ENCODE peak calls at places on chromosomes 6 and 20, in eight cellular contexts. One of them, this sample, is unnamed.

GRCh38 chr6:137297887-137298286 is 78.7 kb upstream of the IFNGR1 start:
- DNase-seq in ACHN: no peak
- DNase-seq in GM13976: no peak
- DNase-seq in bronchial epithelial cell: peak; percentile 93
- DNase-seq in GM06990: no peak
- DNase-seq in stimulated activated CD8-positive, alpha-beta memory T cell treated with anti-CD3 and anti-CD28 coated beads, Interleukin-15, amount 100 ng/mL, for 24 hours: no peak
- DNase-seq in HEK293T: no peak
- DNase-seq in AG09319: no peak
- DNase-seq in this sample: no peak

GRCh38 chr6:6317825-6318733 is 2.4 kb downstream of the F13A1 start:
- DNase-seq in AG09319: no peak
- DNase-seq in GM06990: no peak
- DNase-seq in HEK293T: no peak
- DNase-seq in ACHN: no peak
- DNase-seq in stimulated activated CD8-positive, alpha-beta memory T cell treated with anti-CD3 and anti-CD28 coated beads, Interleukin-15, amount 100 ng/mL, for 24 hours: no peak
- DNase-seq in GM13976: no peak
- DNase-seq in bronchial epithelial cell: no peak
- DNase-seq in this sample: no peak

GRCh38 chr6:112690497-112691202 is 343.5 kb downstream of the RFPL4B start:
- DNase-seq in stimulated activated CD8-positive, alpha-beta memory T cell treated with anti-CD3 and anti-CD28 coated beads, Interleukin-15, amount 100 ng/mL, for 24 hours: no peak
- DNase-seq in AG09319: peak; percentile 78
- DNase-seq in GM06990: no peak
- DNase-seq in HEK293T: no peak
- DNase-seq in ACHN: no peak
- DNase-seq in bronchial epithelial cell: peak; percentile 63
- DNase-seq in GM13976: no peak
- DNase-seq in this sample: peak; percentile 41

GRCh38 chr6:169520104-169520503 is 181.7 kb downstream of the WDR27 start:
- DNase-seq in GM13976: no peak
- DNase-seq in stimulated activated CD8-positive, alpha-beta memory T cell treated with anti-CD3 and anti-CD28 coated beads, Interleukin-15, amount 100 ng/mL, for 24 hours: no peak
- DNase-seq in bronchial epithelial cell: no peak
- DNase-seq in AG09319: peak; percentile 31
- DNase-seq in ACHN: peak; percentile 25
- DNase-seq in GM06990: no peak
- DNase-seq in HEK293T: no peak
- DNase-seq in this sample: peak; percentile 24

GRCh38 chr6:15503346-15503680 is 159.5 kb downstream of the DTNBP1 start:
- DNase-seq in GM13976: no peak
- DNase-seq in AG09319: no peak
- DNase-seq in stimulated activated CD8-positive, alpha-beta memory T cell treated with anti-CD3 and anti-CD28 coated beads, Interleukin-15, amount 100 ng/mL, for 24 hours: no peak
- DNase-seq in HEK293T: no peak
- DNase-seq in bronchial epithelial cell: no peak
- DNase-seq in GM06990: no peak
- DNase-seq in ACHN: no peak
- DNase-seq in this sample: no peak

GRCh38 chr20:24462461-24463010 is 6.9 kb upstream of the SYNDIG1 start:
- DNase-seq in stimulated activated CD8-positive, alpha-beta memory T cell treated with anti-CD3 and anti-CD28 coated beads, Interleukin-15, amount 100 ng/mL, for 24 hours: no peak
- DNase-seq in GM13976: no peak
- DNase-seq in bronchial epithelial cell: no peak
- DNase-seq in ACHN: no peak
- DNase-seq in GM06990: no peak
- DNase-seq in HEK293T: no peak
- DNase-seq in AG09319: no peak
- DNase-seq in this sample: no peak

GRCh38 chr6:3370361-3371221 is 86.3 kb downstream of the SLC22A23 start:
- DNase-seq in GM06990: no peak
- DNase-seq in GM13976: no peak
- DNase-seq in HEK293T: no peak
- DNase-seq in AG09319: no peak
- DNase-seq in bronchial epithelial cell: no peak
- DNase-seq in stimulated activated CD8-positive, alpha-beta memory T cell treated with anti-CD3 and anti-CD28 coated beads, Interleukin-15, amount 100 ng/mL, for 24 hours: no peak
- DNase-seq in ACHN: no peak
- DNase-seq in this sample: no peak

GRCh38 chr6:40876336-40876735 is 162.7 kb downstream of the UNC5CL start:
- DNase-seq in GM06990: no peak
- DNase-seq in AG09319: no peak
- DNase-seq in HEK293T: no peak
- DNase-seq in stimulated activated CD8-positive, alpha-beta memory T cell treated with anti-CD3 and anti-CD28 coated beads, Interleukin-15, amount 100 ng/mL, for 24 hours: no peak
- DNase-seq in bronchial epithelial cell: no peak
- DNase-seq in GM13976: no peak
- DNase-seq in ACHN: no peak
- DNase-seq in this sample: no peak

GRCh38 chr6:21800948-21801438 is 207.4 kb downstream of the SOX4 start:
- DNase-seq in HEK293T: peak; percentile 35
- DNase-seq in stimulated activated CD8-positive, alpha-beta memory T cell treated with anti-CD3 and anti-CD28 coated beads, Interleukin-15, amount 100 ng/mL, for 24 hours: no peak
- DNase-seq in GM06990: no peak
- DNase-seq in bronchial epithelial cell: peak; percentile 71
- DNase-seq in GM13976: no peak
- DNase-seq in ACHN: peak; percentile 56
- DNase-seq in AG09319: no peak
- DNase-seq in this sample: no peak

GRCh38 chr20:62147528-62147927 is 4.0 kb downstream of the SS18L1 start:
- DNase-seq in HEK293T: no peak
- DNase-seq in bronchial epithelial cell: no peak
- DNase-seq in stimulated activated CD8-positive, alpha-beta memory T cell treated with anti-CD3 and anti-CD28 coated beads, Interleukin-15, amount 100 ng/mL, for 24 hours: no peak
- DNase-seq in GM13976: no peak
- DNase-seq in AG09319: no peak
- DNase-seq in ACHN: no peak
- DNase-seq in GM06990: no peak
- DNase-seq in this sample: no peak

GRCh38 chr6:89313006-89313405 is 2.1 kb downstream of the GABRR2 start:
- DNase-seq in bronchial epithelial cell: peak; percentile 40
- DNase-seq in ACHN: peak; percentile 23
- DNase-seq in HEK293T: no peak
- DNase-seq in GM06990: no peak
- DNase-seq in AG09319: peak; percentile 71
- DNase-seq in GM13976: no peak
- DNase-seq in stimulated activated CD8-positive, alpha-beta memory T cell treated with anti-CD3 and anti-CD28 coated beads, Interleukin-15, amount 100 ng/mL, for 24 hours: no peak
- DNase-seq in this sample: peak; percentile 54

GRCh38 chr6:168948002-168948401 is 305.6 kb downstream of the THBS2 start:
- DNase-seq in bronchial epithelial cell: no peak
- DNase-seq in HEK293T: no peak
- DNase-seq in AG09319: no peak
- DNase-seq in ACHN: no peak
- DNase-seq in stimulated activated CD8-positive, alpha-beta memory T cell treated with anti-CD3 and anti-CD28 coated beads, Interleukin-15, amount 100 ng/mL, for 24 hours: no peak
- DNase-seq in GM13976: no peak
- DNase-seq in GM06990: no peak
- DNase-seq in this sample: no peak

GRCh38 chr6:72424476-72424875 is 197.4 kb upstream of the KCNQ5 start:
- DNase-seq in ACHN: no peak
- DNase-seq in bronchial epithelial cell: peak; percentile 84
- DNase-seq in AG09319: no peak
- DNase-seq in GM06990: no peak
- DNase-seq in HEK293T: no peak
- DNase-seq in stimulated activated CD8-positive, alpha-beta memory T cell treated with anti-CD3 and anti-CD28 coated beads, Interleukin-15, amount 100 ng/mL, for 24 hours: no peak
- DNase-seq in GM13976: no peak
- DNase-seq in this sample: no peak

GRCh38 chr6:21348462-21349195 is 244.9 kb upstream of the SOX4 start:
- DNase-seq in bronchial epithelial cell: peak; percentile 33
- DNase-seq in ACHN: peak; percentile 35
- DNase-seq in GM06990: no peak
- DNase-seq in AG09319: no peak
- DNase-seq in GM13976: no peak
- DNase-seq in HEK293T: peak; percentile 74
- DNase-seq in stimulated activated CD8-positive, alpha-beta memory T cell treated with anti-CD3 and anti-CD28 coated beads, Interleukin-15, amount 100 ng/mL, for 24 hours: no peak
- DNase-seq in this sample: no peak

GRCh38 chr6:85756982-85757381 is 114.3 kb upstream of the SYNCRIP start:
- DNase-seq in GM13976: no peak
- DNase-seq in stimulated activated CD8-positive, alpha-beta memory T cell treated with anti-CD3 and anti-CD28 coated beads, Interleukin-15, amount 100 ng/mL, for 24 hours: no peak
- DNase-seq in HEK293T: no peak
- DNase-seq in GM06990: no peak
- DNase-seq in ACHN: peak; percentile 28
- DNase-seq in bronchial epithelial cell: peak; percentile 45
- DNase-seq in AG09319: no peak
- DNase-seq in this sample: peak; percentile 10

GRCh38 chr20:32153771-32154170 is 44.3 kb downstream of the TM9SF4 start:
- DNase-seq in bronchial epithelial cell: no peak
- DNase-seq in GM06990: no peak
- DNase-seq in stimulated activated CD8-positive, alpha-beta memory T cell treated with anti-CD3 and anti-CD28 coated beads, Interleukin-15, amount 100 ng/mL, for 24 hours: no peak
- DNase-seq in ACHN: no peak
- DNase-seq in HEK293T: no peak
- DNase-seq in GM13976: no peak
- DNase-seq in AG09319: no peak
- DNase-seq in this sample: no peak

GRCh38 chr20:29689411-29690225 is 1567.8 kb upstream of the DEFB115 start:
- DNase-seq in AG09319: no peak
- DNase-seq in ACHN: no peak
- DNase-seq in GM13976: peak; percentile 2
- DNase-seq in stimulated activated CD8-positive, alpha-beta memory T cell treated with anti-CD3 and anti-CD28 coated beads, Interleukin-15, amount 100 ng/mL, for 24 hours: no peak
- DNase-seq in HEK293T: no peak
- DNase-seq in GM06990: no peak
- DNase-seq in bronchial epithelial cell: no peak
- DNase-seq in this sample: no peak

GRCh38 chr6:55874309-55874708 is 1.1 kb downstream of the BMP5 start:
- DNase-seq in stimulated activated CD8-positive, alpha-beta memory T cell treated with anti-CD3 and anti-CD28 coated beads, Interleukin-15, amount 100 ng/mL, for 24 hours: no peak
- DNase-seq in HEK293T: no peak
- DNase-seq in ACHN: no peak
- DNase-seq in bronchial epithelial cell: no peak
- DNase-seq in GM06990: no peak
- DNase-seq in GM13976: no peak
- DNase-seq in AG09319: no peak
- DNase-seq in this sample: no peak

GRCh38 chr6:3517350-3517749 is 60.5 kb upstream of the SLC22A23 start:
- DNase-seq in stimulated activated CD8-positive, alpha-beta memory T cell treated with anti-CD3 and anti-CD28 coated beads, Interleukin-15, amount 100 ng/mL, for 24 hours: no peak
- DNase-seq in HEK293T: no peak
- DNase-seq in bronchial epithelial cell: peak; percentile 98
- DNase-seq in ACHN: no peak
- DNase-seq in AG09319: peak; percentile 85
- DNase-seq in GM06990: no peak
- DNase-seq in GM13976: no peak
- DNase-seq in this sample: peak; percentile 75

GRCh38 chr6:33030245-33030644 is 20.9 kb upstream of the HLA-DOA start:
- DNase-seq in stimulated activated CD8-positive, alpha-beta memory T cell treated with anti-CD3 and anti-CD28 coated beads, Interleukin-15, amount 100 ng/mL, for 24 hours: no peak
- DNase-seq in GM06990: no peak
- DNase-seq in HEK293T: no peak
- DNase-seq in bronchial epithelial cell: no peak
- DNase-seq in AG09319: no peak
- DNase-seq in ACHN: no peak
- DNase-seq in GM13976: no peak
- DNase-seq in this sample: no peak

GRCh38 chr6:100346828-100347227 is 117.9 kb downstream of the SIM1 start:
- DNase-seq in ACHN: peak; percentile 6
- DNase-seq in GM06990: no peak
- DNase-seq in AG09319: no peak
- DNase-seq in bronchial epithelial cell: peak; percentile 55
- DNase-seq in HEK293T: no peak
- DNase-seq in stimulated activated CD8-positive, alpha-beta memory T cell treated with anti-CD3 and anti-CD28 coated beads, Interleukin-15, amount 100 ng/mL, for 24 hours: no peak
- DNase-seq in GM13976: no peak
- DNase-seq in this sample: peak; percentile 49

GRCh38 chr20:41249781-41250281 is 67.7 kb downstream of the ZHX3 start:
- DNase-seq in GM06990: peak; percentile 21
- DNase-seq in GM13976: no peak
- DNase-seq in AG09319: no peak
- DNase-seq in stimulated activated CD8-positive, alpha-beta memory T cell treated with anti-CD3 and anti-CD28 coated beads, Interleukin-15, amount 100 ng/mL, for 24 hours: no peak
- DNase-seq in ACHN: peak; percentile 89
- DNase-seq in HEK293T: peak; percentile 49
- DNase-seq in bronchial epithelial cell: peak; percentile 41
- DNase-seq in this sample: peak; percentile 77

GRCh38 chr6:44298864-44299263 is 14.3 kb downstream of the AARS2 start:
- DNase-seq in AG09319: no peak
- DNase-seq in stimulated activated CD8-positive, alpha-beta memory T cell treated with anti-CD3 and anti-CD28 coated beads, Interleukin-15, amount 100 ng/mL, for 24 hours: no peak
- DNase-seq in GM06990: no peak
- DNase-seq in bronchial epithelial cell: no peak
- DNase-seq in GM13976: no peak
- DNase-seq in ACHN: no peak
- DNase-seq in HEK293T: no peak
- DNase-seq in this sample: no peak

GRCh38 chr6:148972481-148972880 is 225.7 kb downstream of the UST start:
- DNase-seq in HEK293T: no peak
- DNase-seq in stimulated activated CD8-positive, alpha-beta memory T cell treated with anti-CD3 and anti-CD28 coated beads, Interleukin-15, amount 100 ng/mL, for 24 hours: no peak
- DNase-seq in GM13976: peak; percentile 56
- DNase-seq in AG09319: no peak
- DNase-seq in GM06990: no peak
- DNase-seq in ACHN: no peak
- DNase-seq in bronchial epithelial cell: peak; percentile 68
- DNase-seq in this sample: no peak

GRCh38 chr20:19881080-19881840 is 123.2 kb downstream of the RIN2 start:
- DNase-seq in GM13976: no peak
- DNase-seq in AG09319: no peak
- DNase-seq in HEK293T: no peak
- DNase-seq in GM06990: no peak
- DNase-seq in ACHN: no peak
- DNase-seq in bronchial epithelial cell: no peak
- DNase-seq in stimulated activated CD8-positive, alpha-beta memory T cell treated with anti-CD3 and anti-CD28 coated beads, Interleukin-15, amount 100 ng/mL, for 24 hours: no peak
- DNase-seq in this sample: no peak

GRCh38 chr6:39962831-39963230 is 28.6 kb upstream of the MOCS1 start:
- DNase-seq in bronchial epithelial cell: peak; percentile 62
- DNase-seq in GM13976: no peak
- DNase-seq in stimulated activated CD8-positive, alpha-beta memory T cell treated with anti-CD3 and anti-CD28 coated beads, Interleukin-15, amount 100 ng/mL, for 24 hours: no peak
- DNase-seq in GM06990: no peak
- DNase-seq in HEK293T: no peak
- DNase-seq in AG09319: peak; percentile 2
- DNase-seq in ACHN: no peak
- DNase-seq in this sample: no peak

GRCh38 chr6:3960754-3961361 is 111.7 kb downstream of the FAM50B start:
- DNase-seq in GM13976: no peak
- DNase-seq in HEK293T: no peak
- DNase-seq in AG09319: no peak
- DNase-seq in GM06990: no peak
- DNase-seq in bronchial epithelial cell: no peak
- DNase-seq in ACHN: no peak
- DNase-seq in stimulated activated CD8-positive, alpha-beta memory T cell treated with anti-CD3 and anti-CD28 coated beads, Interleukin-15, amount 100 ng/mL, for 24 hours: no peak
- DNase-seq in this sample: no peak

GRCh38 chr6:113364781-113365545 is 492.2 kb upstream of the MARCKS start:
- DNase-seq in stimulated activated CD8-positive, alpha-beta memory T cell treated with anti-CD3 and anti-CD28 coated beads, Interleukin-15, amount 100 ng/mL, for 24 hours: no peak
- DNase-seq in GM13976: no peak
- DNase-seq in bronchial epithelial cell: peak; percentile 65
- DNase-seq in HEK293T: no peak
- DNase-seq in AG09319: no peak
- DNase-seq in ACHN: no peak
- DNase-seq in GM06990: no peak
- DNase-seq in this sample: no peak

GRCh38 chr20:4791121-4791520 is 69.4 kb downstream of the PRND start:
- DNase-seq in GM13976: no peak
- DNase-seq in GM06990: no peak
- DNase-seq in HEK293T: no peak
- DNase-seq in bronchial epithelial cell: no peak
- DNase-seq in AG09319: no peak
- DNase-seq in stimulated activated CD8-positive, alpha-beta memory T cell treated with anti-CD3 and anti-CD28 coated beads, Interleukin-15, amount 100 ng/mL, for 24 hours: no peak
- DNase-seq in ACHN: no peak
- DNase-seq in this sample: no peak

GRCh38 chr6:34281702-34282334 is 33.0 kb upstream of the SMIM29 start:
- DNase-seq in stimulated activated CD8-positive, alpha-beta memory T cell treated with anti-CD3 and anti-CD28 coated beads, Interleukin-15, amount 100 ng/mL, for 24 hours: no peak
- DNase-seq in ACHN: no peak
- DNase-seq in GM13976: no peak
- DNase-seq in AG09319: no peak
- DNase-seq in bronchial epithelial cell: no peak
- DNase-seq in GM06990: no peak
- DNase-seq in HEK293T: no peak
- DNase-seq in this sample: no peak

GRCh38 chr6:150001295-150001990 is 23.9 kb downstream of the RAET1L start:
- DNase-seq in GM13976: peak; percentile 68
- DNase-seq in GM06990: peak; percentile 48
- DNase-seq in bronchial epithelial cell: no peak
- DNase-seq in ACHN: no peak
- DNase-seq in HEK293T: no peak
- DNase-seq in stimulated activated CD8-positive, alpha-beta memory T cell treated with anti-CD3 and anti-CD28 coated beads, Interleukin-15, amount 100 ng/mL, for 24 hours: no peak
- DNase-seq in AG09319: no peak
- DNase-seq in this sample: no peak

GRCh38 chr6:113352029-113352801 is 504.9 kb upstream of the MARCKS start:
- DNase-seq in stimulated activated CD8-positive, alpha-beta memory T cell treated with anti-CD3 and anti-CD28 coated beads, Interleukin-15, amount 100 ng/mL, for 24 hours: no peak
- DNase-seq in bronchial epithelial cell: peak; percentile 92
- DNase-seq in HEK293T: no peak
- DNase-seq in GM13976: no peak
- DNase-seq in GM06990: no peak
- DNase-seq in ACHN: peak; percentile 81
- DNase-seq in AG09319: no peak
- DNase-seq in this sample: no peak

GRCh38 chr6:124233221-124233620 is 429.6 kb downstream of the NKAIN2 start:
- DNase-seq in AG09319: no peak
- DNase-seq in bronchial epithelial cell: no peak
- DNase-seq in HEK293T: no peak
- DNase-seq in GM06990: no peak
- DNase-seq in GM13976: no peak
- DNase-seq in stimulated activated CD8-positive, alpha-beta memory T cell treated with anti-CD3 and anti-CD28 coated beads, Interleukin-15, amount 100 ng/mL, for 24 hours: no peak
- DNase-seq in ACHN: no peak
- DNase-seq in this sample: no peak

GRCh38 chr6:170053966-170054661 is 236.8 kb downstream of the DLL1 start:
- DNase-seq in AG09319: no peak
- DNase-seq in bronchial epithelial cell: no peak
- DNase-seq in stimulated activated CD8-positive, alpha-beta memory T cell treated with anti-CD3 and anti-CD28 coated beads, Interleukin-15, amount 100 ng/mL, for 24 hours: no peak
- DNase-seq in GM06990: no peak
- DNase-seq in GM13976: no peak
- DNase-seq in HEK293T: no peak
- DNase-seq in ACHN: no peak
- DNase-seq in this sample: no peak

This sample was measured in fibroblast of the conjunctiva.